ENCODE peak calls at places on chromosomes 3 and 15, in nine cellular contexts. E is cardiac fibroblast, I is astrocyte of the spinal cord, Y is NB4, C is left ventricle myocardium inferior, O is fibroblast of lung, Q is A549, B is astrocyte of the cerebellum, H is transverse colon. S is an unnamed sample.

GRCh38 chr3:48596157-48596556 is 1.0 kb upstream of the COL7A1 start:
- DNase-seq in E (no peak), I (no peak), Y (no peak), C (no peak), O (no peak), Q (no peak), B (no peak), H (no peak), S (no peak)

GRCh38 chr3:105836533-105836932 is 32.3 kb downstream of the CBLB start:
- DNase-seq in E (peak), I (peak), Y (no peak), C (no peak), O (peak), Q (no peak), B (no peak), H (no peak), S (peak)

GRCh38 chr3:8239718-8240698 is 261.6 kb upstream of the LMCD1 start:
- DNase-seq in E (peak), I (peak), Y (peak), C (no peak), O (peak), Q (peak), B (peak), H (peak), S (peak)

GRCh38 chr3:116614795-116615362 is 94.7 kb upstream of the TUSC7 start:
- DNase-seq in E (peak), I (no peak), Y (peak), C (no peak), O (peak), Q (no peak), B (no peak), H (no peak), S (no peak)

GRCh38 chr3:151933224-151933858 is 59.9 kb downstream of the SUCNR1 start:
- DNase-seq in E (peak), I (no peak), Y (no peak), C (no peak), O (no peak), Q (no peak), B (no peak), H (no peak), S (peak)

GRCh38 chr3:99419111-99419510 is 219.3 kb upstream of the COL8A1 start:
- DNase-seq in E (peak), I (peak), Y (no peak), C (no peak), O (peak), Q (no peak), B (peak), H (no peak), S (peak)

GRCh38 chr3:193780810-193781472 is 187.9 kb downstream of the OPA1 start:
- DNase-seq in E (peak), I (peak), Y (peak), C (peak), O (peak), Q (peak), B (peak), H (peak), S (peak)

GRCh38 chr3:128496602-128497304 is 3.8 kb upstream of the GATA2 start:
- DNase-seq in E (no peak), I (no peak), Y (no peak), C (no peak), O (peak), Q (no peak), B (no peak), H (no peak), S (peak)

GRCh38 chr3:52237659-52238172 is 1.2 kb downstream of the TWF2 start:
- DNase-seq in E (peak), I (peak), Y (peak), C (peak), O (peak), Q (peak), B (peak), H (peak), S (peak)

GRCh38 chr3:32413845-32414526 is 22.3 kb downstream of the CMTM7 start:
- DNase-seq in E (no peak), I (no peak), Y (no peak), C (no peak), O (no peak), Q (no peak), B (no peak), H (no peak), S (no peak)

GRCh38 chr3:70277304-70277703 is 35.1 kb downstream of the MDFIC2 start:
- DNase-seq in E (no peak), I (no peak), Y (no peak), C (no peak), O (no peak), Q (peak), B (no peak), H (no peak), S (no peak)

GRCh38 chr3:71536376-71536965 is 47.1 kb downstream of the FOXP1 start:
- DNase-seq in E (peak), I (peak), Y (peak), C (no peak), O (peak), Q (no peak), B (peak), H (no peak), S (peak)

GRCh38 chr3:25849641-25850040 is 59.8 kb downstream of the OXSM start:
- DNase-seq in E (peak), I (peak), Y (no peak), C (no peak), O (peak), Q (no peak), B (peak), H (no peak), S (no peak)

GRCh38 chr3:181694805-181695660 is 16.7 kb upstream of the SOX2 start:
- DNase-seq in E (peak), I (peak), Y (no peak), C (peak), O (peak), Q (no peak), B (no peak), H (peak), S (no peak)

GRCh38 chr3:55891106-55891505 is 404.0 kb upstream of the WNT5A start:
- DNase-seq in E (no peak), I (no peak), Y (no peak), C (no peak), O (no peak), Q (no peak), B (no peak), H (no peak), S (no peak)

GRCh38 chr15:95659646-95660045 is 670.9 kb upstream of the NR2F2 start:
- DNase-seq in E (no peak), I (no peak), Y (no peak), C (peak), O (no peak), Q (no peak), B (no peak), H (no peak), S (peak)

GRCh38 chr3:70899816-70900215 is 587.4 kb upstream of the MDFIC2 start:
- DNase-seq in E (no peak), I (no peak), Y (no peak), C (no peak), O (no peak), Q (no peak), B (no peak), H (no peak), S (no peak)

GRCh38 chr15:69604050-69604378 is 151.4 kb downstream of the RPLP1 start:
- DNase-seq in E (no peak), I (no peak), Y (peak), C (no peak), O (no peak), Q (peak), B (no peak), H (peak), S (no peak)
- TF ChIP-seq CTCF in E (no peak), I (no peak), Y (no peak), C (no peak), O (no peak), Q (peak), B (no peak), H (peak), S (no peak)

DNA sequence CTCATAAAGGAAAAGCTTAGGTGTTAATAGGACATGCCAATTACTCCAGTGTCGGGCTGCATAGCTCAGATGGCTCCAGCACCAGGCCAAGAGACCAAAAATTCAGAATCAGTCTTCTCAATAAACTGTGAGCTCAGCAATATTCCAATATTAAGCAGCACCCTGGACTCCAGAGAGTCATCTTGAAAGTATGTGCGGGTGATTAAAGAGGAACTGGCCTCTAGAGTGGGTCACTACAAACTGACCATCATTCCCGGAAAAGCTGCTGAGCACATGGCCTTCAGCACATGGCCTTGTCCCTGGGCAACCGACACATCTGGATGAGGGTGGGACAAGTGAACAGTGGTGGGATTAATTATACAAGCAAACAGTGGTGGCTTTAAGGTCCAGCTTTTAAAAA is 59.0 kb downstream of the MAGI1 start:
- DNase-seq in E (peak), I (peak), Y (no peak), C (no peak), O (peak), Q (no peak), B (no peak), H (no peak), S (peak)
- H3K4me3 ChIP-seq in E (no peak), I (no peak), Y (no peak), C (no peak), O (no peak), Q (no peak), B (no peak), H (no peak), S (no peak)

GRCh38 chr15:58517252-58517681 is 85.5 kb downstream of the LIPC start:
- DNase-seq in E (no peak), I (no peak), Y (peak), C (no peak), O (no peak), Q (peak), B (no peak), H (no peak), S (no peak)
- TF ChIP-seq CTCF in E (no peak), I (no peak), Y (no peak), C (peak), O (no peak), Q (no peak), B (peak), H (no peak), S (peak)

GRCh38 chr3:159761826-159762225 is 226.8 kb upstream of the IL12A start:
- DNase-seq in E (no peak), I (no peak), Y (no peak), C (no peak), O (no peak), Q (no peak), B (no peak), H (no peak), S (no peak)
- H3K4me3 ChIP-seq in E (no peak), I (no peak), Y (no peak), C (no peak), O (no peak), Q (peak), B (no peak), H (no peak), S (no peak)

DNA sequence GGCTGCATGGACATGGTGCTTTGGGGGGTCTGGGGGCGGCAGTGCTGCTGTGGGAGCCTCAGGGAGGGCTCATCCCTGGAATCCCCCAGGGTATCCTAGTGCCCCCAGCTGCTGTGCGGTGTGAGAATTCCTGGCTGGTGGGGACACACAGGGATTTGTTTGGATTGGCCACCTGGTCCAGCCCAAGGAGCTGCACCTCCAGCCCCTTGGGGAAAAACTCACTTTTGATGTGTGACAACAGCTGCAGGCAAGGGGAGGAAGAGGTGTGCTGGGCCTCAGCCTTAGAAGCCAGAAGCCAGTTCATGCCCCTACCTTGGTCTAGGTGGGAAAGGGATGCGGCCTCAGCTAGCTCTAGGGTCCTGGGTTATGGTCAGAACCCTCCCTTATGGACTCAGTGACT is 8.4 kb upstream of the COMMD4 start:
- DNase-seq in E (no peak), I (no peak), Y (no peak), C (no peak), O (no peak), Q (no peak), B (no peak), H (no peak), S (no peak)
- TF ChIP-seq CTCF in E (no peak), I (no peak), Y (no peak), C (no peak), O (no peak), Q (no peak), B (no peak), H (no peak), S (no peak)

GRCh38 chr3:24149032-24149431 is 203.9 kb downstream of the NR1D2 start:
- DNase-seq in E (no peak), I (no peak), Y (no peak), C (no peak), O (no peak), Q (peak), B (no peak), H (no peak), S (no peak)

GRCh38 chr3:24154751-24155150 is 209.7 kb downstream of the NR1D2 start:
- DNase-seq in E (no peak), I (no peak), Y (no peak), C (no peak), O (no peak), Q (no peak), B (no peak), H (no peak), S (no peak)

GRCh38 chr3:24154003-24154695 is 209.1 kb downstream of the NR1D2 start:
- DNase-seq in E (no peak), I (no peak), Y (no peak), C (no peak), O (no peak), Q (no peak), B (no peak), H (no peak), S (no peak)

GRCh38 chr3:24155291-24155690 is 210.2 kb downstream of the NR1D2 start:
- DNase-seq in E (no peak), I (no peak), Y (no peak), C (no peak), O (no peak), Q (no peak), B (no peak), H (no peak), S (no peak)

GRCh38 chr3:24151595-24151994 is 206.5 kb downstream of the NR1D2 start:
- DNase-seq in E (peak), I (no peak), Y (no peak), C (no peak), O (peak), Q (no peak), B (no peak), H (no peak), S (no peak)
- H3K4me3 ChIP-seq in E (no peak), I (no peak), Y (no peak), C (no peak), O (no peak), Q (no peak), B (no peak), H (no peak), S (no peak)

GRCh38 chr3:111691293-111691909 is 96.3 kb upstream of the ZBED2 start:
- DNase-seq in E (peak), I (peak), Y (peak), C (no peak), O (peak), Q (peak), B (no peak), H (no peak), S (peak)
- TF ChIP-seq CTCF in E (peak), I (peak), Y (peak), C (peak), O (peak), Q (peak), B (peak), H (peak), S (peak)